ENCODE peak calls at places on chromosomes 3 and 15, in seven cellular contexts. One of them, this sample, is unnamed.

GRCh38 chr3:171811913-171812321 is 1.6 kb upstream of the PLD1 start:
- DNase-seq in IMR-90: peak; percentile 74
- DNase-seq in transverse colon: no peak
- DNase-seq in GM12891: no peak
- DNase-seq in adrenal gland: no peak
- DNase-seq in lower leg skin: no peak
- DNase-seq in breast epithelium: no peak
- DNase-seq in this sample: peak; percentile 73

GRCh38 chr3:39107874-39108308 is 411 bp downstream of the TTC21A start:
- DNase-seq in GM12891: no peak
- DNase-seq in breast epithelium: no peak
- DNase-seq in transverse colon: no peak
- DNase-seq in lower leg skin: no peak
- DNase-seq in IMR-90: peak; percentile 23
- DNase-seq in adrenal gland: no peak
- DNase-seq in this sample: no peak

GRCh38 chr15:71443538-71443937 is 328.3 kb downstream of the THSD4 start:
- DNase-seq in lower leg skin: no peak
- DNase-seq in GM12891: no peak
- DNase-seq in IMR-90: peak; percentile 51
- DNase-seq in breast epithelium: no peak
- DNase-seq in adrenal gland: peak; percentile 79
- DNase-seq in transverse colon: peak; percentile 62
- DNase-seq in this sample: peak; percentile 67

GRCh38 chr3:16147226-16147625 is 27.3 kb upstream of the GALNT15 start:
- DNase-seq in breast epithelium: no peak
- DNase-seq in transverse colon: no peak
- DNase-seq in adrenal gland: no peak
- DNase-seq in IMR-90: peak; percentile 72
- DNase-seq in GM12891: no peak
- DNase-seq in lower leg skin: no peak
- DNase-seq in this sample: no peak

GRCh38 chr3:105332961-105333360 is 33.7 kb upstream of the ALCAM start:
- DNase-seq in adrenal gland: no peak
- DNase-seq in lower leg skin: no peak
- DNase-seq in breast epithelium: no peak
- DNase-seq in transverse colon: no peak
- DNase-seq in GM12891: no peak
- DNase-seq in IMR-90: no peak
- DNase-seq in this sample: no peak

GRCh38 chr3:190911382-190911781 is 48.9 kb upstream of the GMNC start:
- DNase-seq in adrenal gland: no peak
- DNase-seq in IMR-90: no peak
- DNase-seq in GM12891: no peak
- DNase-seq in transverse colon: no peak
- DNase-seq in lower leg skin: no peak
- DNase-seq in breast epithelium: no peak
- DNase-seq in this sample: no peak

GRCh38 chr15:35399901-35400300 is 146.1 kb downstream of the DPH6 start:
- DNase-seq in transverse colon: no peak
- DNase-seq in IMR-90: no peak
- DNase-seq in breast epithelium: no peak
- DNase-seq in lower leg skin: no peak
- DNase-seq in GM12891: no peak
- DNase-seq in adrenal gland: no peak
- DNase-seq in this sample: no peak

GRCh38 chr15:62488383-62488782 is 323.3 kb upstream of the C2CD4B start:
- DNase-seq in adrenal gland: no peak
- DNase-seq in transverse colon: no peak
- DNase-seq in lower leg skin: no peak
- DNase-seq in GM12891: no peak
- DNase-seq in breast epithelium: no peak
- DNase-seq in IMR-90: no peak
- DNase-seq in this sample: no peak

GRCh38 chr15:51367322-51367976 is 26.0 kb downstream of the GLDN start:
- DNase-seq in breast epithelium: no peak
- DNase-seq in adrenal gland: no peak
- DNase-seq in IMR-90: no peak
- DNase-seq in lower leg skin: no peak
- DNase-seq in transverse colon: no peak
- DNase-seq in GM12891: no peak
- DNase-seq in this sample: no peak

GRCh38 chr15:51368751-51369450 is 27.4 kb downstream of the GLDN start:
- DNase-seq in lower leg skin: no peak
- DNase-seq in IMR-90: peak; percentile 93
- DNase-seq in GM12891: no peak
- DNase-seq in breast epithelium: no peak
- DNase-seq in adrenal gland: no peak
- DNase-seq in transverse colon: no peak
- DNase-seq in this sample: no peak

GRCh38 chr15:51366911-51367310 is 25.5 kb downstream of the GLDN start:
- DNase-seq in lower leg skin: peak; percentile 75
- DNase-seq in GM12891: no peak
- DNase-seq in breast epithelium: peak; percentile 30
- DNase-seq in IMR-90: peak; percentile 52
- DNase-seq in adrenal gland: no peak
- DNase-seq in transverse colon: peak; percentile 18
- DNase-seq in this sample: peak; percentile 41

GRCh38 chr15:51369451-51369761 is 28.0 kb downstream of the GLDN start:
- DNase-seq in lower leg skin: no peak
- DNase-seq in adrenal gland: no peak
- DNase-seq in IMR-90: no peak
- DNase-seq in breast epithelium: no peak
- DNase-seq in GM12891: no peak
- DNase-seq in transverse colon: no peak
- DNase-seq in this sample: no peak

GRCh38 chr15:51368307-51368706 is 26.9 kb downstream of the GLDN start:
- DNase-seq in transverse colon: no peak
- DNase-seq in breast epithelium: no peak
- DNase-seq in lower leg skin: no peak
- DNase-seq in GM12891: no peak
- DNase-seq in IMR-90: no peak
- DNase-seq in adrenal gland: no peak
- DNase-seq in this sample: no peak
- TF ChIP-seq POLR2A in transverse colon: no peak
- TF ChIP-seq POLR2A in breast epithelium: no peak
- TF ChIP-seq POLR2A in lower leg skin: no peak
- TF ChIP-seq POLR2A in GM12891: no peak
- TF ChIP-seq POLR2A in IMR-90: no peak
- TF ChIP-seq POLR2A in adrenal gland: no peak
- TF ChIP-seq POLR2A in this sample: no peak

GRCh38 chr3:196143708-196144382 is 62.0 kb upstream of the TFRC start:
- DNase-seq in adrenal gland: no peak
- DNase-seq in transverse colon: no peak
- DNase-seq in breast epithelium: no peak
- DNase-seq in IMR-90: no peak
- DNase-seq in GM12891: no peak
- DNase-seq in lower leg skin: no peak
- DNase-seq in this sample: no peak
- TF ChIP-seq POLR2A in adrenal gland: no peak
- TF ChIP-seq POLR2A in transverse colon: no peak
- TF ChIP-seq POLR2A in breast epithelium: no peak
- TF ChIP-seq POLR2A in IMR-90: no peak
- TF ChIP-seq POLR2A in GM12891: no peak
- TF ChIP-seq POLR2A in lower leg skin: no peak
- TF ChIP-seq POLR2A in this sample: no peak

DNA sequence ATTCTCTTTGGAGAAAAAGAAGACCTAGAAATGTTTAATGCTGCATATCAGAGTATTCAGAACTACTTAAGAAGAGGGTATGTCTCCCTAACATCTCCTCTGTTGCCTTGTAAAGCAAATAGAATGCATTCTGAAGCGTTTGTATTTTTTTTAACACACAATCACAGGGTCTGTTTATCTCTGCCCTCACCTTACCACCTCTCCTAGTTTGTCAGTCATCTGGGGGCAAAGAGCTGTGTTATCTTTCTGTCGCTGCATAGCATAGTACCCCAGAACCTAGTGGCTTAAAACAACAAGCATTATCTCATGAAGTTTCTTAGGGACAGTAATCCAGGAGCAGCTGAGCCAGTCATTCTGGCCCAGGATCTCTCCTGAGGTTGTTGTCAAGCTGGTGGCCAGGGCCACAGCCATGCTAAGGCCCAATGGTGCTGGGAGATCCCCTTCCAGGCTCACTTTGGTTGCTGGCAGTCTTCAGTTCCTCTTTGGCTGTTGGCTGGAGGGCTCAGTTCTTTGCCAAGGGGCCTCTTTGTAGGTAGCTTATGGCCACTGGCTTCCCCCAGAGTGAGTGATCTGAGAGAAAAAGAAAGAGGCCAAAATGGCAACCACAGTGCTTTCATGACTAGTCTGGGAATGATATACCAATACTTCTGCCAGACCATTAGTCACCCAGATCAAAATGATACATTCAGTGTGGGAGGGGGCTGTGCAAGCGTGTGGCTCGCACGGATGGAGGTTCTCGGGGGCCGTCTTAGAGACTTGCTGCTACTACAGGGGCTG is 17.8 kb downstream of the EDEM1 start:
- DNase-seq in GM12891: no peak
- DNase-seq in IMR-90: peak; percentile 85
- DNase-seq in transverse colon: no peak
- DNase-seq in adrenal gland: no peak
- DNase-seq in breast epithelium: no peak
- DNase-seq in lower leg skin: no peak
- DNase-seq in this sample: no peak
- TF ChIP-seq POLR2A in GM12891: no peak
- TF ChIP-seq POLR2A in IMR-90: no peak
- TF ChIP-seq POLR2A in transverse colon: no peak
- TF ChIP-seq POLR2A in adrenal gland: no peak
- TF ChIP-seq POLR2A in breast epithelium: no peak
- TF ChIP-seq POLR2A in lower leg skin: no peak
- TF ChIP-seq POLR2A in this sample: no peak

GRCh38 chr3:151085889-151086483 is 522 bp downstream of the MED12L start:
- DNase-seq in transverse colon: peak; percentile 10
- DNase-seq in IMR-90: no peak
- DNase-seq in breast epithelium: no peak
- DNase-seq in lower leg skin: no peak
- DNase-seq in adrenal gland: no peak
- DNase-seq in GM12891: peak; percentile 42
- DNase-seq in this sample: peak; percentile 23
- TF ChIP-seq POLR2A in transverse colon: no peak
- TF ChIP-seq POLR2A in IMR-90: no peak
- TF ChIP-seq POLR2A in breast epithelium: no peak
- TF ChIP-seq POLR2A in lower leg skin: no peak
- TF ChIP-seq POLR2A in adrenal gland: no peak
- TF ChIP-seq POLR2A in GM12891: no peak
- TF ChIP-seq POLR2A in this sample: no peak

GRCh38 chr15:90190606-90191343 is 10.4 kb upstream of the SEMA4B start:
- DNase-seq in transverse colon: peak; percentile 91
- DNase-seq in IMR-90: no peak
- DNase-seq in breast epithelium: peak; percentile 74
- DNase-seq in adrenal gland: no peak
- DNase-seq in GM12891: no peak
- DNase-seq in lower leg skin: peak; percentile 73
- DNase-seq in this sample: no peak
- TF ChIP-seq POLR2A in transverse colon: peak; percentile 31
- TF ChIP-seq POLR2A in IMR-90: no peak
- TF ChIP-seq POLR2A in breast epithelium: no peak
- TF ChIP-seq POLR2A in adrenal gland: no peak
- TF ChIP-seq POLR2A in GM12891: no peak
- TF ChIP-seq POLR2A in lower leg skin: no peak
- TF ChIP-seq POLR2A in this sample: no peak

GRCh38 chr3:143970773-143971366 is 753 bp upstream of the DIPK2A start:
- DNase-seq in adrenal gland: peak; percentile 76
- DNase-seq in GM12891: peak; percentile 29
- DNase-seq in transverse colon: peak; percentile 46
- DNase-seq in breast epithelium: peak; percentile 23
- DNase-seq in lower leg skin: peak; percentile 35
- DNase-seq in IMR-90: peak; percentile 33
- DNase-seq in this sample: peak; percentile 49
- TF ChIP-seq POLR2A in adrenal gland: no peak
- TF ChIP-seq POLR2A in GM12891: no peak
- TF ChIP-seq POLR2A in transverse colon: no peak
- TF ChIP-seq POLR2A in breast epithelium: no peak
- TF ChIP-seq POLR2A in lower leg skin: no peak
- TF ChIP-seq POLR2A in IMR-90: no peak
- TF ChIP-seq POLR2A in this sample: peak; percentile 32

DNA sequence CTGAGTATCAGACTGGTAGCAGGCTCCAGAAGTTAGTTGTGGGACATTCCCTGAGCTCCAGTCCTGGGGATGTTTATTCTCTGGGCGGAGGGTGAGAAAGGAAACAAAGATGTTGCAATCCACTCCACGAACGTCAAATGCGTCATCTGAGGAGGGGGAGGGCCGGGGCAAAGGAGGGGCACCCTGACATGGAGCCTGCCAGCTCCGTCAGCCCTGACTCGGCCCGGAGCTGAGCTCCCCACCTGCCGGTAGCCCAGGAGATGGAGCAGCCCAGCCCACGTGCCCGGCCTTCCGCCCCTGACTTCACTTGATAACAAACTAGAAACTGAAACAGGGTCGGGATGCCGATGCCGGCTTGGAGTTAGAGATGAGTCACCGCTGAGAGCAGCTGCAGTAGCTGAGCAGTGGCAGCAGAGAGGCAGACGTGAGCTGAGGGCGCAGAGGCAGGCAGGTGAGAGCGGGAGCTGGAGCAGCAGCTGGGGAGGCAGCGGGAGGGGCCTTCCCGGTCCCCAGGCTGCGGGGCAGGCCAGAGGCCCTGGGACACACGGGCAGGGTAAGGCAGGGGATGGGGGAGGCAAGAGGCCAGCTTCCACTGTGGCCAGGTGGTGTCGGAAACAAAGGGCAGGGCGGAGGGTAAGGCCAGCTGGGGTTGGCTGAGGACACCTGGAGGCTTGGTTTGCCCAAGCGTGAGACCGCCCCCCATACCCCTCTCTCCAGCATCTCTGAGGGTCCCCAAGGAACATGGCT is at the start of gene ISG20:
- DNase-seq in breast epithelium: peak; percentile 92
- DNase-seq in IMR-90: peak; percentile 99
- DNase-seq in transverse colon: peak; percentile 96
- DNase-seq in adrenal gland: peak; percentile 98
- DNase-seq in lower leg skin: peak; percentile 92
- DNase-seq in GM12891: peak; percentile 83
- DNase-seq in this sample: peak; percentile 97
- TF ChIP-seq POLR2A in breast epithelium: peak; percentile 6
- TF ChIP-seq POLR2A in IMR-90: peak; percentile 94
- TF ChIP-seq POLR2A in transverse colon: peak; percentile 98
- TF ChIP-seq POLR2A in adrenal gland: peak; percentile 89
- TF ChIP-seq POLR2A in lower leg skin: no peak
- TF ChIP-seq POLR2A in GM12891: peak; percentile 85
- TF ChIP-seq POLR2A in this sample: peak; percentile 79

GRCh38 chr3:52690560-52690959 is 4.7 kb downstream of the GNL3 start:
- DNase-seq in transverse colon: no peak
- DNase-seq in adrenal gland: no peak
- DNase-seq in IMR-90: no peak
- DNase-seq in lower leg skin: no peak
- DNase-seq in breast epithelium: no peak
- DNase-seq in GM12891: no peak
- DNase-seq in this sample: no peak

GRCh38 chr3:52689151-52689550 is 3.3 kb downstream of the GNL3 start:
- DNase-seq in lower leg skin: no peak
- DNase-seq in breast epithelium: no peak
- DNase-seq in transverse colon: no peak
- DNase-seq in IMR-90: no peak
- DNase-seq in GM12891: no peak
- DNase-seq in adrenal gland: no peak
- DNase-seq in this sample: no peak

GRCh38 chr3:52685705-52686691 is at the start of the genes GNL3 and PBRM1:
- DNase-seq in breast epithelium: peak; percentile 92
- DNase-seq in lower leg skin: peak; percentile 91
- DNase-seq in adrenal gland: peak; percentile 96
- DNase-seq in IMR-90: peak; percentile 96
- DNase-seq in transverse colon: peak; percentile 95
- DNase-seq in GM12891: peak; percentile 78
- DNase-seq in this sample: peak; percentile 89

GRCh38 chr3:52685285-52685704 is 418 bp downstream of the PBRM1 start:
- DNase-seq in GM12891: peak; percentile 76
- DNase-seq in IMR-90: no peak
- DNase-seq in transverse colon: peak; percentile 90
- DNase-seq in lower leg skin: peak; percentile 53
- DNase-seq in breast epithelium: peak; percentile 68
- DNase-seq in adrenal gland: peak; percentile 85
- DNase-seq in this sample: peak; percentile 58

GRCh38 chr3:52688266-52688665 is 2.4 kb downstream of the GNL3 start:
- DNase-seq in adrenal gland: no peak
- DNase-seq in transverse colon: no peak
- DNase-seq in lower leg skin: no peak
- DNase-seq in breast epithelium: no peak
- DNase-seq in GM12891: no peak
- DNase-seq in IMR-90: no peak
- DNase-seq in this sample: no peak
- TF ChIP-seq POLR2A in adrenal gland: no peak
- TF ChIP-seq POLR2A in transverse colon: no peak
- TF ChIP-seq POLR2A in lower leg skin: no peak
- TF ChIP-seq POLR2A in breast epithelium: no peak
- TF ChIP-seq POLR2A in GM12891: no peak
- TF ChIP-seq POLR2A in IMR-90: no peak
- TF ChIP-seq POLR2A in this sample: no peak